ENCODE peak calls at places on chromosomes 7 and 10, in seven cellular contexts. One of them, this sample, is unnamed. For H3K9me2 and H3K4me1, the result is how much of the 10 kb centered on the place peaks cover.

GRCh38 chr7:21191317-21192073 is 236.4 kb upstream of the SP4 start:
- DNase-seq in GM23338: no peak
- DNase-seq in PC-9: no peak
- DNase-seq in HCT116: no peak
- DNase-seq in PC-3: peak
- DNase-seq in OCI-LY7: no peak
- DNase-seq in Karpas-422: no peak
- DNase-seq in this sample: no peak

GRCh38 chr10:103534621-103535498 is 41.4 kb downstream of the NEURL1 start:
- DNase-seq in GM23338: no peak
- DNase-seq in PC-9: no peak
- DNase-seq in HCT116: no peak
- DNase-seq in PC-3: no peak
- DNase-seq in OCI-LY7: no peak
- DNase-seq in Karpas-422: no peak
- DNase-seq in this sample: no peak

GRCh38 chr7:135257790-135258189 is 24.2 kb downstream of the STRA8 start:
- DNase-seq in GM23338: no peak
- DNase-seq in PC-9: no peak
- DNase-seq in HCT116: no peak
- DNase-seq in PC-3: no peak
- DNase-seq in OCI-LY7: no peak
- DNase-seq in Karpas-422: no peak
- DNase-seq in this sample: no peak

GRCh38 chr10:101444058-101444457 is 90.1 kb downstream of the BTRC start:
- DNase-seq in GM23338: peak
- DNase-seq in PC-9: no peak
- DNase-seq in HCT116: no peak
- DNase-seq in PC-3: peak
- DNase-seq in OCI-LY7: peak
- DNase-seq in Karpas-422: peak
- DNase-seq in this sample: no peak

GRCh38 chr7:29167721-29168120 is 21.4 kb upstream of the CPVL start:
- DNase-seq in GM23338: no peak
- DNase-seq in PC-9: no peak
- DNase-seq in HCT116: no peak
- DNase-seq in PC-3: no peak
- DNase-seq in OCI-LY7: no peak
- DNase-seq in Karpas-422: no peak
- DNase-seq in this sample: no peak

GRCh38 chr7:116231543-116232401 is 21.4 kb downstream of the TES start:
- DNase-seq in GM23338: no peak
- DNase-seq in PC-9: no peak
- DNase-seq in HCT116: no peak
- DNase-seq in PC-3: peak
- DNase-seq in OCI-LY7: no peak
- DNase-seq in Karpas-422: no peak
- DNase-seq in this sample: peak

GRCh38 chr10:13006037-13006436 is 4.5 kb upstream of the CCDC3 start:
- DNase-seq in GM23338: no peak
- DNase-seq in PC-9: no peak
- DNase-seq in HCT116: no peak
- DNase-seq in PC-3: no peak
- DNase-seq in OCI-LY7: no peak
- DNase-seq in Karpas-422: no peak
- DNase-seq in this sample: no peak

GRCh38 chr10:98055875-98056516 is 25.6 kb upstream of the CRTAC1 start:
- DNase-seq in GM23338: peak
- DNase-seq in PC-9: no peak
- DNase-seq in HCT116: no peak
- DNase-seq in PC-3: peak
- DNase-seq in OCI-LY7: peak
- DNase-seq in Karpas-422: peak
- DNase-seq in this sample: peak

GRCh38 chr7:142024547-142024946 is 28.9 kb downstream of the MGAM start:
- DNase-seq in GM23338: no peak
- DNase-seq in PC-9: no peak
- DNase-seq in HCT116: no peak
- DNase-seq in PC-3: peak
- DNase-seq in OCI-LY7: no peak
- DNase-seq in Karpas-422: no peak
- DNase-seq in this sample: no peak

GRCh38 chr10:88657901-88658300 is 6.3 kb upstream of the LIPF start:
- DNase-seq in GM23338: no peak
- DNase-seq in PC-9: no peak
- DNase-seq in HCT116: no peak
- DNase-seq in PC-3: no peak
- DNase-seq in OCI-LY7: no peak
- DNase-seq in Karpas-422: no peak
- DNase-seq in this sample: no peak

GRCh38 chr7:80187727-80188126 is 53.1 kb downstream of the GNAI1 start:
- DNase-seq in GM23338: no peak
- DNase-seq in PC-9: no peak
- DNase-seq in HCT116: no peak
- DNase-seq in PC-3: no peak
- DNase-seq in OCI-LY7: no peak
- DNase-seq in Karpas-422: no peak
- DNase-seq in this sample: no peak

GRCh38 chr10:37754538-37755323 is 102.7 kb downstream of the ZNF248 start:
- DNase-seq in GM23338: no peak
- DNase-seq in PC-9: peak
- DNase-seq in HCT116: peak
- DNase-seq in PC-3: peak
- DNase-seq in OCI-LY7: peak
- DNase-seq in Karpas-422: peak
- DNase-seq in this sample: peak

GRCh38 chr7:124937076-124937475 is 7.5 kb upstream of the POT1 start:
- DNase-seq in GM23338: no peak
- DNase-seq in PC-9: no peak
- DNase-seq in HCT116: no peak
- DNase-seq in PC-3: no peak
- DNase-seq in OCI-LY7: no peak
- DNase-seq in Karpas-422: no peak
- DNase-seq in this sample: no peak

GRCh38 chr10:35336921-35337741 is 822 bp downstream of the CCNY start:
- DNase-seq in GM23338: peak
- DNase-seq in PC-9: peak
- DNase-seq in HCT116: no peak
- DNase-seq in PC-3: peak
- DNase-seq in OCI-LY7: peak
- DNase-seq in Karpas-422: peak
- DNase-seq in this sample: peak

GRCh38 chr7:157284229-157285014 is 52.4 kb upstream of the DNAJB6 start:
- DNase-seq in GM23338: no peak
- DNase-seq in PC-9: no peak
- DNase-seq in HCT116: no peak
- DNase-seq in PC-3: no peak
- DNase-seq in OCI-LY7: no peak
- DNase-seq in Karpas-422: no peak
- DNase-seq in this sample: no peak

GRCh38 chr7:139950881-139951525 is 111.7 kb downstream of the PARP12 start:
- DNase-seq in GM23338: no peak
- DNase-seq in PC-9: no peak
- DNase-seq in HCT116: no peak
- DNase-seq in PC-3: peak
- DNase-seq in OCI-LY7: no peak
- DNase-seq in Karpas-422: no peak
- DNase-seq in this sample: no peak

GRCh38 chr10:128714240-128714639 is 588.0 kb upstream of the MKI67 start:
- DNase-seq in GM23338: no peak
- DNase-seq in PC-9: no peak
- DNase-seq in HCT116: no peak
- DNase-seq in PC-3: no peak
- DNase-seq in OCI-LY7: no peak
- DNase-seq in Karpas-422: no peak
- DNase-seq in this sample: no peak

GRCh38 chr10:79147796-79148451 is 79.2 kb downstream of the ZMIZ1 start:
- DNase-seq in GM23338: no peak
- DNase-seq in PC-9: peak
- DNase-seq in HCT116: no peak
- DNase-seq in PC-3: no peak
- DNase-seq in OCI-LY7: peak
- DNase-seq in Karpas-422: no peak
- DNase-seq in this sample: no peak

GRCh38 chr7:1236132-1236655 is 3.5 kb downstream of the UNCX start:
- DNase-seq in GM23338: peak
- DNase-seq in PC-9: no peak
- DNase-seq in HCT116: no peak
- DNase-seq in PC-3: no peak
- DNase-seq in OCI-LY7: no peak
- DNase-seq in Karpas-422: no peak
- DNase-seq in this sample: no peak

GRCh38 chr10:123717336-123717735 is 51.2 kb downstream of the GPR26 start:
- DNase-seq in GM23338: no peak
- DNase-seq in PC-9: no peak
- DNase-seq in HCT116: no peak
- DNase-seq in PC-3: no peak
- DNase-seq in OCI-LY7: no peak
- DNase-seq in Karpas-422: no peak
- DNase-seq in this sample: no peak

GRCh38 chr10:51663086-51663485 is 36.3 kb downstream of the CSTF2T start:
- DNase-seq in GM23338: no peak
- DNase-seq in PC-9: no peak
- DNase-seq in HCT116: no peak
- DNase-seq in PC-3: no peak
- DNase-seq in OCI-LY7: no peak
- DNase-seq in Karpas-422: no peak
- DNase-seq in this sample: no peak

GRCh38 chr7:115085421-115085820 is 163.5 kb downstream of the MDFIC start:
- DNase-seq in GM23338: no peak
- DNase-seq in PC-9: peak
- DNase-seq in HCT116: no peak
- DNase-seq in PC-3: peak
- DNase-seq in OCI-LY7: no peak
- DNase-seq in Karpas-422: no peak
- DNase-seq in this sample: no peak

GRCh38 chr7:142263598-142264380 is 5.9 kb upstream of the PRSS58 start:
- DNase-seq in GM23338: no peak
- DNase-seq in PC-9: no peak
- DNase-seq in HCT116: no peak
- DNase-seq in PC-3: peak
- DNase-seq in OCI-LY7: no peak
- DNase-seq in Karpas-422: no peak
- DNase-seq in this sample: no peak

GRCh38 chr7:149864023-149864422 is 9.7 kb upstream of the ATP6V0E2 start:
- DNase-seq in GM23338: no peak
- DNase-seq in PC-9: no peak
- DNase-seq in HCT116: no peak
- DNase-seq in PC-3: no peak
- DNase-seq in OCI-LY7: no peak
- DNase-seq in Karpas-422: no peak
- DNase-seq in this sample: no peak
- H3K9me2 ChIP-seq in GM23338: under half
- H3K9me2 ChIP-seq in PC-9: under half
- H3K9me2 ChIP-seq in HCT116: under half
- H3K9me2 ChIP-seq in PC-3: under half
- H3K9me2 ChIP-seq in OCI-LY7: under half
- H3K9me2 ChIP-seq in Karpas-422: under half
- H3K9me2 ChIP-seq in this sample: under half

DNA sequence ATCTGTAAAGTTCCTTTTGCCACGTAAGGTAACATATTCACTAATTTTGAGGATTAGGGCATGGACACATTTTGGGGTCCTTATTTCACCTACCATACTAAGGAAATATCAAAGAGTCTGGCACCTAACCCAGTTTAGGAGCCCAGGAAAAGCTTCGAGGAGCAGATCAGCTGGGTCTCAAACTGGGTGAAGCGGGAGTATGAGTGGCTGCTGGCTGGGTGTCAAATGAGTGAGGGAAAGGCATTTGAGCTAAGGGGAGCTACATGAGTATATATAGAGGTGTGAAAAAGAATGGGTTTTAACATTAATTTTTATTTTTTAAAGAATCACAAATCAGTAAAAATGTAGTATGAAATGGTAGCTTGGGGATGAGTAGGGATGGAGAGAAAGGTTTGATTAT is 71.3 kb downstream of the MCU start:
- DNase-seq in GM23338: no peak
- DNase-seq in PC-9: no peak
- DNase-seq in HCT116: no peak
- DNase-seq in PC-3: no peak
- DNase-seq in OCI-LY7: no peak
- DNase-seq in Karpas-422: no peak
- DNase-seq in this sample: no peak
- H3K27ac ChIP-seq in GM23338: no peak
- H3K27ac ChIP-seq in PC-9: peak
- H3K27ac ChIP-seq in HCT116: no peak
- H3K27ac ChIP-seq in PC-3: no peak
- H3K27ac ChIP-seq in OCI-LY7: no peak
- H3K27ac ChIP-seq in Karpas-422: no peak
- H3K27ac ChIP-seq in this sample: no peak

GRCh38 chr10:65570143-65571010 is 1355.5 kb upstream of the LRRTM3 start:
- DNase-seq in GM23338: peak
- DNase-seq in PC-9: peak
- DNase-seq in HCT116: peak
- DNase-seq in PC-3: peak
- DNase-seq in OCI-LY7: no peak
- DNase-seq in Karpas-422: no peak
- DNase-seq in this sample: no peak
- H3K4me1 ChIP-seq in GM23338: under half
- H3K4me1 ChIP-seq in PC-9: under half
- H3K4me1 ChIP-seq in HCT116: under half
- H3K4me1 ChIP-seq in PC-3: under half
- H3K4me1 ChIP-seq in OCI-LY7: under half
- H3K4me1 ChIP-seq in Karpas-422: under half
- H3K4me1 ChIP-seq in this sample: under half

DNA sequence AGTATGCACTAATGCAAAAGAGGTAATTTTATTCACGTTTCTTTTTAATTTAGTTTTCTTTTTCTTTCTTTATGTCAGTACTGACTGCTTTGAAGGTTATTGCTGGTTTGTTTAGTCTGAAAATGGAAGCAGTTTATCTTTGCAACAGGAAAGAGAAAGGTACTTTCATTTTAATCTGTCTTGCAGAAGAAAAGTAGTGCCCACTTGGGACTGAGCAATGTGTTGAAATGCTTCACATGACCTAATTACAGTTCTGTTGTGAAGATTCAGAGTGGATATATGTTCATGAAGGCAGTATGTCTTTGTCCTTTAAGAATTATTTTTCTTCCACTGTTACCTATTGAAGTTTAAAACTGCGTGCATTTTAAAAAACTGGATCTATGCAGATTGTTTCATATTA is 80.1 kb downstream of the ANKIB1 start:
- DNase-seq in GM23338: no peak
- DNase-seq in PC-9: no peak
- DNase-seq in HCT116: no peak
- DNase-seq in PC-3: no peak
- DNase-seq in OCI-LY7: no peak
- DNase-seq in Karpas-422: no peak
- DNase-seq in this sample: peak
- H3K9me2 ChIP-seq in GM23338: under half
- H3K9me2 ChIP-seq in PC-9: under half
- H3K9me2 ChIP-seq in HCT116: under half
- H3K9me2 ChIP-seq in PC-3: under half
- H3K9me2 ChIP-seq in OCI-LY7: under half
- H3K9me2 ChIP-seq in Karpas-422: under half
- H3K9me2 ChIP-seq in this sample: under half

GRCh38 chr10:102502337-102503151 is at the start of gene ACTR1A:
- DNase-seq in GM23338: peak
- DNase-seq in PC-9: peak
- DNase-seq in HCT116: peak
- DNase-seq in PC-3: peak
- DNase-seq in OCI-LY7: peak
- DNase-seq in Karpas-422: peak
- DNase-seq in this sample: peak
- H3K27ac ChIP-seq in GM23338: peak
- H3K27ac ChIP-seq in PC-9: peak
- H3K27ac ChIP-seq in HCT116: peak
- H3K27ac ChIP-seq in PC-3: peak
- H3K27ac ChIP-seq in OCI-LY7: peak
- H3K27ac ChIP-seq in Karpas-422: peak
- H3K27ac ChIP-seq in this sample: peak

GRCh38 chr7:152335900-152336571 is 99.8 kb downstream of the KMT2C start:
- DNase-seq in GM23338: no peak
- DNase-seq in PC-9: no peak
- DNase-seq in HCT116: no peak
- DNase-seq in PC-3: no peak
- DNase-seq in OCI-LY7: no peak
- DNase-seq in Karpas-422: no peak
- DNase-seq in this sample: peak
- H3K4me1 ChIP-seq in GM23338: under half
- H3K4me1 ChIP-seq in PC-9: under half
- H3K4me1 ChIP-seq in HCT116: under half
- H3K4me1 ChIP-seq in PC-3: under half
- H3K4me1 ChIP-seq in OCI-LY7: half or more
- H3K4me1 ChIP-seq in Karpas-422: half or more
- H3K4me1 ChIP-seq in this sample: under half